ENCODE peak calls at places on chromosome 1, in ten cellular contexts. B is substantia nigra; J is NCI-H1436; V is prostate gland; W is NCI-H187 treated with DMSO at 0.1 percent for 48 hours; T is LoVo; C is stimulated activated CD4-positive, alpha-beta T cell treated with anti-CD3 and anti-CD28 coated beads, TNF-alpha, amount 100 ng/mL, for 1 hour; L is head of caudate nucleus; H is T47D; X is midbrain. F is an unnamed sample.

GRCh38 chr1:41483960-41484844 is at the start of gene EDN2:
- DNase-seq in V (peak; percentile 91), W (no peak), X (no peak), C (no peak), L (no peak), B (no peak), J (peak; percentile 68), H (no peak), T (peak; percentile 77), F (peak; percentile 65)

GRCh38 chr1:62621907-62622306 is 24.6 kb downstream of the ANGPTL3 start:
- DNase-seq in J (no peak), V (no peak), T (peak; percentile 41), H (no peak), C (no peak), X (no peak), L (no peak), B (no peak), W (no peak), F (peak; percentile 86)

GRCh38 chr1:9269078-9269501 is 23.6 kb upstream of the SPSB1 start:
- DNase-seq in V (no peak), X (no peak), J (no peak), C (no peak), T (no peak), W (no peak), L (no peak), H (no peak), B (no peak), F (no peak)

GRCh38 chr1:203089651-203090045 is 3.8 kb upstream of the MYOG start:
- DNase-seq in H (no peak), J (no peak), C (no peak), B (no peak), T (no peak), W (no peak), X (no peak), L (no peak), V (no peak), F (no peak)

GRCh38 chr1:167775178-167775577 is 53.4 kb downstream of the MPZL1 start:
- DNase-seq in L (no peak), C (no peak), V (no peak), W (no peak), T (no peak), H (no peak), X (no peak), B (no peak), J (no peak), F (no peak)

GRCh38 chr1:46248122-46248920 is 758 bp downstream of the RAD54L start:
- DNase-seq in T (peak; percentile 54), C (no peak), J (peak; percentile 58), V (no peak), W (no peak), L (no peak), H (no peak), B (no peak), X (no peak), F (peak; percentile 30)

GRCh38 chr1:53274026-53274425 is 35.7 kb upstream of the MAGOH start:
- DNase-seq in V (no peak), J (no peak), W (no peak), X (no peak), L (no peak), T (no peak), B (no peak), C (no peak), H (no peak), F (no peak)

GRCh38 chr1:42847721-42848470 is 1.5 kb downstream of the ZNF691 start:
- DNase-seq in V (no peak), H (no peak), B (no peak), T (no peak), X (no peak), J (no peak), C (no peak), W (no peak), L (no peak), F (no peak)

GRCh38 chr1:200429221-200429751 is 19.4 kb upstream of the ZNF281 start:
- DNase-seq in L (no peak), X (no peak), T (no peak), H (no peak), W (no peak), B (no peak), C (no peak), J (no peak), V (no peak), F (no peak)

GRCh38 chr1:93349231-93350135 is 3.8 kb downstream of the DR1 start:
- DNase-seq in H (no peak), J (no peak), B (no peak), L (no peak), W (no peak), C (no peak), T (no peak), X (no peak), V (no peak), F (no peak)

GRCh38 chr1:214441119-214441518 is 110.3 kb downstream of the PTPN14 start:
- DNase-seq in T (no peak), J (no peak), L (no peak), X (no peak), W (no peak), V (no peak), H (no peak), B (no peak), C (no peak), F (no peak)

GRCh38 chr1:23598424-23598823 is 39.1 kb upstream of the ID3 start:
- DNase-seq in X (no peak), T (no peak), J (no peak), H (no peak), C (no peak), L (peak; percentile 26), W (no peak), B (no peak), V (no peak), F (no peak)

GRCh38 chr1:154443274-154444013 is 38.3 kb downstream of the IL6R start:
- DNase-seq in L (no peak), X (no peak), C (no peak), J (no peak), V (no peak), W (no peak), H (no peak), B (no peak), T (no peak), F (peak; percentile 17)

GRCh38 chr1:205582046-205582445 is 49.8 kb downstream of the ELK4 start:
- DNase-seq in H (no peak), J (no peak), T (no peak), L (no peak), X (no peak), C (no peak), V (no peak), W (no peak), B (no peak), F (no peak)

GRCh38 chr1:97337250-97338030 is 583.4 kb downstream of the DPYD start:
- DNase-seq in W (no peak), J (no peak), L (no peak), C (no peak), V (no peak), B (no peak), T (no peak), X (no peak), H (no peak), F (no peak)

F was measured in LNCaP clone FGC.